ENCODE peak calls at places on chromosome 5, in five cellular contexts. One of them, this sample, is unnamed.

GRCh38 chr5:14190194-14191164 is 47.3 kb downstream of the TRIO start:
- DNase-seq in anterior cingulate cortex: no peak
- DNase-seq in kidney glomerular epithelial cell: peak; percentile 97
- DNase-seq in fibroblast of pulmonary artery: peak; percentile 97
- DNase-seq in neural crest cell: no peak
- DNase-seq in this sample: no peak

GRCh38 chr5:59661939-59662615 is 231.4 kb downstream of the PDE4D start:
- DNase-seq in fibroblast of pulmonary artery: peak; percentile 43
- DNase-seq in neural crest cell: no peak
- DNase-seq in kidney glomerular epithelial cell: no peak
- DNase-seq in anterior cingulate cortex: no peak
- DNase-seq in this sample: no peak

GRCh38 chr5:112419596-112420110 is 576 bp upstream of the EPB41L4A start:
- DNase-seq in anterior cingulate cortex: peak; percentile 38
- DNase-seq in neural crest cell: peak; percentile 50
- DNase-seq in kidney glomerular epithelial cell: peak; percentile 57
- DNase-seq in fibroblast of pulmonary artery: peak; percentile 33
- DNase-seq in this sample: peak; percentile 40

GRCh38 chr5:38634961-38635369 is 78.5 kb upstream of the LIFR start:
- DNase-seq in neural crest cell: no peak
- DNase-seq in fibroblast of pulmonary artery: peak; percentile 37
- DNase-seq in kidney glomerular epithelial cell: peak; percentile 18
- DNase-seq in anterior cingulate cortex: no peak
- DNase-seq in this sample: no peak

GRCh38 chr5:119452060-119452372 is 281 bp upstream of the HSD17B4 start:
- DNase-seq in anterior cingulate cortex: no peak
- DNase-seq in kidney glomerular epithelial cell: no peak
- DNase-seq in fibroblast of pulmonary artery: no peak
- DNase-seq in neural crest cell: no peak
- DNase-seq in this sample: no peak

GRCh38 chr5:138726848-138727247 is 26.4 kb upstream of the CTNNA1 start:
- DNase-seq in kidney glomerular epithelial cell: no peak
- DNase-seq in neural crest cell: no peak
- DNase-seq in anterior cingulate cortex: no peak
- DNase-seq in fibroblast of pulmonary artery: no peak
- DNase-seq in this sample: peak; percentile 63

GRCh38 chr5:172150514-172151425 is 37.3 kb downstream of the STK10 start:
- DNase-seq in fibroblast of pulmonary artery: no peak
- DNase-seq in anterior cingulate cortex: no peak
- DNase-seq in kidney glomerular epithelial cell: no peak
- DNase-seq in neural crest cell: no peak
- DNase-seq in this sample: peak; percentile 59

GRCh38 chr5:56909294-56910122 is at the start of gene SETD9:
- DNase-seq in fibroblast of pulmonary artery: peak; percentile 98
- DNase-seq in anterior cingulate cortex: peak; percentile 92
- DNase-seq in kidney glomerular epithelial cell: peak; percentile 92
- DNase-seq in neural crest cell: peak; percentile 97
- DNase-seq in this sample: peak; percentile 96

GRCh38 chr5:71533614-71534013 is 53.5 kb upstream of the MCCC2 start:
- DNase-seq in anterior cingulate cortex: no peak
- DNase-seq in neural crest cell: no peak
- DNase-seq in fibroblast of pulmonary artery: peak; percentile 56
- DNase-seq in kidney glomerular epithelial cell: no peak
- DNase-seq in this sample: no peak

GRCh38 chr5:108505608-108506007 is 123.7 kb upstream of the FBXL17 start:
- DNase-seq in anterior cingulate cortex: no peak
- DNase-seq in neural crest cell: no peak
- DNase-seq in fibroblast of pulmonary artery: no peak
- DNase-seq in kidney glomerular epithelial cell: no peak
- DNase-seq in this sample: no peak

GRCh38 chr5:158698036-158698667 is 401.6 kb downstream of the EBF1 start:
- DNase-seq in kidney glomerular epithelial cell: no peak
- DNase-seq in fibroblast of pulmonary artery: no peak
- DNase-seq in neural crest cell: no peak
- DNase-seq in anterior cingulate cortex: no peak
- DNase-seq in this sample: no peak

GRCh38 chr5:50767588-50767987 is 101.2 kb downstream of the PARP8 start:
- DNase-seq in fibroblast of pulmonary artery: peak; percentile 10
- DNase-seq in neural crest cell: no peak
- DNase-seq in anterior cingulate cortex: no peak
- DNase-seq in kidney glomerular epithelial cell: no peak
- DNase-seq in this sample: no peak

GRCh38 chr5:56535347-56535746 is 280.0 kb upstream of the MAP3K1 start:
- DNase-seq in fibroblast of pulmonary artery: no peak
- DNase-seq in kidney glomerular epithelial cell: peak; percentile 81
- DNase-seq in neural crest cell: no peak
- DNase-seq in anterior cingulate cortex: no peak
- DNase-seq in this sample: no peak

GRCh38 chr5:39420482-39421145 is 4.2 kb downstream of the DAB2 start:
- DNase-seq in kidney glomerular epithelial cell: peak; percentile 63
- DNase-seq in neural crest cell: peak; percentile 3
- DNase-seq in fibroblast of pulmonary artery: peak; percentile 86
- DNase-seq in anterior cingulate cortex: peak; percentile 12
- DNase-seq in this sample: peak; percentile 41

GRCh38 chr5:168317096-168317520 is 25.7 kb downstream of the WWC1 start:
- DNase-seq in neural crest cell: no peak
- DNase-seq in fibroblast of pulmonary artery: no peak
- DNase-seq in anterior cingulate cortex: peak; percentile 19
- DNase-seq in kidney glomerular epithelial cell: no peak
- DNase-seq in this sample: no peak

GRCh38 chr5:172875372-172876279 is 41.6 kb downstream of the ERGIC1 start:
- DNase-seq in fibroblast of pulmonary artery: no peak
- DNase-seq in neural crest cell: no peak
- DNase-seq in anterior cingulate cortex: no peak
- DNase-seq in kidney glomerular epithelial cell: peak; percentile 58
- DNase-seq in this sample: no peak

GRCh38 chr5:157563373-157564148 is 12.0 kb downstream of the ADAM19 start:
- DNase-seq in anterior cingulate cortex: no peak
- DNase-seq in kidney glomerular epithelial cell: no peak
- DNase-seq in fibroblast of pulmonary artery: peak; percentile 89
- DNase-seq in neural crest cell: no peak
- DNase-seq in this sample: no peak

This sample was measured in head of caudate nucleus.